ENCODE peak calls at places on chromosome 19, in five cellular contexts. One of them, this sample, is unnamed.

GRCh38 chr19:38247126-38247525 is 9.0 kb downstream of the PPP1R14A start:
- DNase-seq in stimulated activated CD4-positive, alpha-beta T cell treated with anti-CD3 and anti-CD28 coated beads, Interleukin-4, amount 100 ng/mL, for 48 hours: no peak
- DNase-seq in NCI-H345: no peak
- DNase-seq in RWPE1: no peak
- DNase-seq in thoracic aorta: no peak
- DNase-seq in this sample: no peak

GRCh38 chr19:53865918-53866696 is 1.6 kb upstream of the MYADM start:
- DNase-seq in RWPE1: peak
- DNase-seq in thoracic aorta: no peak
- DNase-seq in NCI-H345: no peak
- DNase-seq in stimulated activated CD4-positive, alpha-beta T cell treated with anti-CD3 and anti-CD28 coated beads, Interleukin-4, amount 100 ng/mL, for 48 hours: no peak
- DNase-seq in this sample: no peak

GRCh38 chr19:52345162-52345561 is 9.1 kb downstream of the ZNF610 start:
- DNase-seq in stimulated activated CD4-positive, alpha-beta T cell treated with anti-CD3 and anti-CD28 coated beads, Interleukin-4, amount 100 ng/mL, for 48 hours: no peak
- DNase-seq in RWPE1: no peak
- DNase-seq in NCI-H345: no peak
- DNase-seq in thoracic aorta: no peak
- DNase-seq in this sample: no peak

GRCh38 chr19:45901432-45901903 is 945 bp downstream of the MYPOP start:
- DNase-seq in stimulated activated CD4-positive, alpha-beta T cell treated with anti-CD3 and anti-CD28 coated beads, Interleukin-4, amount 100 ng/mL, for 48 hours: no peak
- DNase-seq in RWPE1: no peak
- DNase-seq in NCI-H345: no peak
- DNase-seq in thoracic aorta: no peak
- DNase-seq in this sample: peak

GRCh38 chr19:45139286-45140143 is 21.3 kb downstream of the NKPD1 start:
- DNase-seq in RWPE1: no peak
- DNase-seq in stimulated activated CD4-positive, alpha-beta T cell treated with anti-CD3 and anti-CD28 coated beads, Interleukin-4, amount 100 ng/mL, for 48 hours: no peak
- DNase-seq in NCI-H345: no peak
- DNase-seq in thoracic aorta: no peak
- DNase-seq in this sample: no peak

GRCh38 chr19:8036438-8037099 is 16.0 kb upstream of the CCL25 start:
- DNase-seq in RWPE1: no peak
- DNase-seq in NCI-H345: peak
- DNase-seq in stimulated activated CD4-positive, alpha-beta T cell treated with anti-CD3 and anti-CD28 coated beads, Interleukin-4, amount 100 ng/mL, for 48 hours: no peak
- DNase-seq in thoracic aorta: no peak
- DNase-seq in this sample: no peak

GRCh38 chr19:13712767-13713201 is 51.5 kb upstream of the MRI1 start:
- DNase-seq in thoracic aorta: no peak
- DNase-seq in stimulated activated CD4-positive, alpha-beta T cell treated with anti-CD3 and anti-CD28 coated beads, Interleukin-4, amount 100 ng/mL, for 48 hours: no peak
- DNase-seq in NCI-H345: peak
- DNase-seq in RWPE1: no peak
- DNase-seq in this sample: no peak

GRCh38 chr19:39924389-39924788 is 10.0 kb downstream of the FCGBP start:
- DNase-seq in stimulated activated CD4-positive, alpha-beta T cell treated with anti-CD3 and anti-CD28 coated beads, Interleukin-4, amount 100 ng/mL, for 48 hours: no peak
- DNase-seq in RWPE1: no peak
- DNase-seq in NCI-H345: no peak
- DNase-seq in thoracic aorta: no peak
- DNase-seq in this sample: no peak

GRCh38 chr19:29325241-29325975 is 112.5 kb upstream of the UQCRFS1 start:
- DNase-seq in thoracic aorta: no peak
- DNase-seq in NCI-H345: no peak
- DNase-seq in RWPE1: no peak
- DNase-seq in stimulated activated CD4-positive, alpha-beta T cell treated with anti-CD3 and anti-CD28 coated beads, Interleukin-4, amount 100 ng/mL, for 48 hours: no peak
- DNase-seq in this sample: no peak

GRCh38 chr19:55459950-55460657 is 1.3 kb downstream of the ISOC2 start:
- DNase-seq in stimulated activated CD4-positive, alpha-beta T cell treated with anti-CD3 and anti-CD28 coated beads, Interleukin-4, amount 100 ng/mL, for 48 hours: no peak
- DNase-seq in NCI-H345: peak
- DNase-seq in RWPE1: no peak
- DNase-seq in thoracic aorta: no peak
- DNase-seq in this sample: peak

This sample was measured in NCI-H748 treated with DMSO at 0.1 percent for 48 hours.